ENCODE peak calls at places on chromosomes 4 and X, in eight cellular contexts. S is astrocyte of the hippocampus; M is SW 1271; N is right cardiac atrium; L is stimulated activated CD4-positive, alpha-beta T cell treated with anti-CD3 and anti-CD28 coated beads, Interleukin-4, amount 100 ng/mL, for 48 hours; J is AG09309; A is GM13977; P is GM23248. Z is an unnamed sample.

GRCh38 chrX:148947399-148948025 is 447.1 kb downstream of the AFF2 start:
- DNase-seq in S (no peak), M (no peak), N (no peak), L (no peak), J (no peak), A (no peak), P (no peak), Z (no peak)

GRCh38 chr4:140252144-140252741 is 98.3 kb upstream of the MAML3 start:
- DNase-seq in S (peak), M (no peak), N (no peak), L (no peak), J (no peak), A (no peak), P (no peak), Z (no peak)

GRCh38 chr4:154560824-154561231 is 2.0 kb upstream of the FGB start:
- DNase-seq in S (peak), M (no peak), N (no peak), L (no peak), J (peak), A (no peak), P (peak), Z (no peak)

GRCh38 chrX:68433155-68433980 is at the start of gene OPHN1:
- DNase-seq in S (peak), M (peak), N (peak), L (peak), J (peak), A (peak), P (peak), Z (no peak)

GRCh38 chr4:179709961-179710624 is 2267.9 kb upstream of the AGA start:
- DNase-seq in S (no peak), M (no peak), N (no peak), L (no peak), J (no peak), A (no peak), P (no peak), Z (no peak)

GRCh38 chr4:95290702-95291101 is 258.1 kb downstream of the UNC5C start:
- DNase-seq in S (no peak), M (no peak), N (no peak), L (no peak), J (no peak), A (no peak), P (no peak), Z (no peak)

GRCh38 chrX:65688403-65688881 is 21.0 kb downstream of the MSN start:
- DNase-seq in S (no peak), M (no peak), N (no peak), L (no peak), J (no peak), A (peak), P (peak), Z (no peak)

GRCh38 chr4:108744307-108744706 is 18.5 kb downstream of the ETNPPL start:
- DNase-seq in S (no peak), M (no peak), N (no peak), L (no peak), J (no peak), A (no peak), P (no peak), Z (no peak)

GRCh38 chr4:138977525-138977924 is 38.1 kb upstream of the NOCT start:
- DNase-seq in S (no peak), M (no peak), N (no peak), L (no peak), J (no peak), A (peak), P (no peak), Z (no peak)

GRCh38 chrX:129755779-129756650 is 17.2 kb downstream of the XPNPEP2 start:
- DNase-seq in S (no peak), M (no peak), N (no peak), L (no peak), J (no peak), A (no peak), P (no peak), Z (no peak)

GRCh38 chr4:94412019-94413017 is 39.4 kb upstream of the PDLIM5 start:
- DNase-seq in S (peak), M (no peak), N (no peak), L (no peak), J (peak), A (no peak), P (peak), Z (no peak)

GRCh38 chrX:53050841-53051240 is 2.3 kb downstream of the GPR173 start:
- DNase-seq in S (peak), M (no peak), N (no peak), L (no peak), J (no peak), A (no peak), P (peak), Z (no peak)

GRCh38 chr4:8113611-8114343 is 44.8 kb downstream of the ABLIM2 start:
- DNase-seq in S (no peak), M (no peak), N (no peak), L (no peak), J (no peak), A (no peak), P (no peak), Z (no peak)

GRCh38 chrX:17375631-17376380 is 806 bp downstream of the NHS start:
- DNase-seq in S (peak), M (no peak), N (peak), L (no peak), J (no peak), A (no peak), P (peak), Z (no peak)

GRCh38 chr4:141134051-141134450 is 782 bp upstream of the RNF150 start:
- DNase-seq in S (no peak), M (no peak), N (no peak), L (no peak), J (no peak), A (no peak), P (peak), Z (no peak)

GRCh38 chrX:2894885-2895292 is 34.2 kb downstream of the ARSD start:
- DNase-seq in S (peak), M (no peak), N (no peak), L (no peak), J (peak), A (no peak), P (no peak), Z (no peak)

GRCh38 chr4:121898150-121898549 is 27.9 kb upstream of the BBS7 start:
- DNase-seq in S (no peak), M (no peak), N (no peak), L (peak), J (no peak), A (no peak), P (no peak), Z (no peak)

GRCh38 chr4:102439835-102440234 is 61.3 kb upstream of the NFKB1 start:
- DNase-seq in S (peak), M (no peak), N (no peak), L (no peak), J (peak), A (no peak), P (peak), Z (no peak)

GRCh38 chr4:138555584-138555983 is 313.4 kb upstream of the SLC7A11 start:
- DNase-seq in S (no peak), M (no peak), N (no peak), L (no peak), J (no peak), A (no peak), P (peak), Z (no peak)

GRCh38 chr4:26779674-26780073 is 81.0 kb upstream of the STIM2 start:
- DNase-seq in S (peak), M (no peak), N (peak), L (no peak), J (no peak), A (no peak), P (peak), Z (peak)

GRCh38 chr4:36208884-36209473 is 35.3 kb downstream of the ARAP2 start:
- DNase-seq in S (no peak), M (no peak), N (no peak), L (no peak), J (no peak), A (peak), P (no peak), Z (no peak)

GRCh38 chrX:122572461-122572860 is 611.6 kb upstream of the GRIA3 start:
- DNase-seq in S (peak), M (no peak), N (no peak), L (no peak), J (peak), A (no peak), P (peak), Z (no peak)

GRCh38 chr4:84499065-84499982 is at the start of gene NKX6-1:
- DNase-seq in S (peak), M (peak), N (peak), L (no peak), J (peak), A (no peak), P (peak), Z (no peak)

GRCh38 chrX:43328358-43328946 is 327.6 kb upstream of the MAOA start:
- DNase-seq in S (no peak), M (no peak), N (no peak), L (no peak), J (no peak), A (no peak), P (no peak), Z (no peak)

GRCh38 chr4:31185014-31185585 is 464.9 kb downstream of the PCDH7 start:
- DNase-seq in S (no peak), M (no peak), N (no peak), L (no peak), J (no peak), A (no peak), P (no peak), Z (no peak)

GRCh38 chr4:77358315-77358928 is 201.4 kb downstream of the CCNG2 start:
- DNase-seq in S (peak), M (no peak), N (no peak), L (no peak), J (no peak), A (peak), P (peak), Z (no peak)

GRCh38 chr4:182179105-182179504 is 64.1 kb upstream of the TENM3 start:
- DNase-seq in S (peak), M (no peak), N (no peak), L (no peak), J (no peak), A (no peak), P (peak), Z (no peak)

GRCh38 chrX:88526385-88526784 is 220.6 kb upstream of the CPXCR1 start:
- DNase-seq in S (no peak), M (no peak), N (no peak), L (no peak), J (no peak), A (no peak), P (no peak), Z (no peak)

GRCh38 chrX:2642791-2643190 is 48.3 kb upstream of the CD99 start:
- DNase-seq in S (no peak), M (no peak), N (no peak), L (no peak), J (no peak), A (no peak), P (no peak), Z (no peak)